ENCODE peak calls at places on chromosomes 3 and 15, in eight cellular contexts. T, R, Z, P, D, U, S and G are unnamed samples.

GRCh38 chr3:29668728-29669127 is 387.9 kb downstream of the RBMS3 start:
- DNase-seq in S (no peak), D (no peak), U (no peak), P (no peak), Z (no peak), T (no peak), R (no peak), G (no peak)

GRCh38 chr3:33879540-33879939 is 81.1 kb downstream of the PDCD6IP start:
- DNase-seq in D (no peak), P (no peak), T (no peak), Z (no peak), S (no peak), U (no peak), R (no peak), G (no peak)

GRCh38 chr3:188690932-188691331 is 480.8 kb upstream of the TPRG1 start:
- DNase-seq in U (no peak), P (no peak), Z (no peak), S (no peak), T (no peak), D (no peak), R (no peak), G (no peak)

GRCh38 chr3:138289701-138290100 is 40.0 kb downstream of the NME9 start:
- DNase-seq in Z (no peak), R (no peak), D (no peak), T (no peak), P (no peak), U (no peak), S (no peak), G (no peak)

GRCh38 chr3:158430448-158430847 is 140.5 kb upstream of the MLF1 start:
- DNase-seq in P (no peak), U (no peak), T (no peak), Z (no peak), R (no peak), S (no peak), D (no peak), G (no peak)

GRCh38 chr3:108035751-108036150 is 55.1 kb downstream of the CD47 start:
- DNase-seq in T (no peak), D (peak), U (no peak), Z (no peak), R (no peak), S (no peak), P (no peak), G (no peak)

GRCh38 chr15:43302155-43302554 is 28.2 kb downstream of the LCMT2 start:
- DNase-seq in P (no peak), S (no peak), R (no peak), T (no peak), D (no peak), Z (no peak), U (no peak), G (no peak)

GRCh38 chr15:42499888-42500609 is 4.6 kb downstream of the SNAP23 start:
- DNase-seq in D (no peak), P (no peak), R (no peak), T (no peak), Z (no peak), S (no peak), U (no peak), G (no peak)

GRCh38 chr3:63877737-63878393 is 14.2 kb downstream of the ATXN7 start:
- DNase-seq in D (no peak), P (no peak), S (peak), T (no peak), R (no peak), Z (no peak), U (peak), G (no peak)

GRCh38 chr3:49609815-49610214 is 55.5 kb downstream of the BSN start:
- DNase-seq in T (no peak), P (no peak), U (no peak), R (no peak), S (no peak), D (no peak), Z (no peak), G (no peak)

GRCh38 chr3:20317616-20318015 is 131.6 kb upstream of the SGO1 start:
- DNase-seq in T (no peak), S (no peak), R (no peak), U (no peak), P (no peak), D (no peak), Z (no peak), G (no peak)

GRCh38 chr3:101809178-101810022 is 30.4 kb downstream of the NXPE3 start:
- DNase-seq in R (no peak), Z (no peak), D (no peak), T (peak), P (no peak), U (peak), S (no peak), G (no peak)

GRCh38 chr3:172138792-172139507 is 99.6 kb downstream of the FNDC3B start:
- DNase-seq in U (peak), P (peak), R (peak), D (no peak), Z (peak), T (peak), S (no peak), G (no peak)

GRCh38 chr3:148889828-148890227 is 24.7 kb downstream of the CPA3 start:
- DNase-seq in T (no peak), Z (no peak), R (no peak), P (no peak), D (no peak), S (no peak), U (no peak), G (no peak)

GRCh38 chr3:160697628-160698382 is 20.8 kb downstream of the ARL14 start:
- DNase-seq in T (no peak), R (no peak), S (no peak), D (no peak), U (peak), Z (no peak), P (no peak), G (no peak)

GRCh38 chr15:53384417-53384816 is 375.0 kb downstream of the WDR72 start:
- DNase-seq in S (no peak), P (no peak), R (no peak), T (peak), U (no peak), D (no peak), Z (no peak), G (no peak)

GRCh38 chr15:73781038-73781925 is 28.1 kb upstream of the INSYN1 start:
- DNase-seq in U (peak), T (peak), R (no peak), D (no peak), Z (peak), P (no peak), S (no peak), G (no peak)

GRCh38 chr3:184694266-184694665 is 17.6 kb downstream of the MAGEF1 start:
- DNase-seq in S (no peak), D (no peak), U (no peak), T (no peak), Z (no peak), P (no peak), R (no peak), G (no peak)

GRCh38 chr3:88336894-88337293 is 187.1 kb downstream of the C3orf38 start:
- DNase-seq in S (no peak), T (no peak), P (no peak), D (no peak), U (no peak), Z (no peak), R (no peak), G (no peak)

GRCh38 chr3:55286695-55287094 is 200.4 kb downstream of the WNT5A start:
- DNase-seq in D (no peak), Z (no peak), S (no peak), U (peak), T (no peak), R (no peak), P (no peak), G (no peak)

GRCh38 chr3:10284496-10284895 is 8.3 kb downstream of the GHRL start:
- DNase-seq in Z (no peak), U (no peak), R (peak), D (no peak), S (no peak), T (no peak), P (no peak), G (no peak)

GRCh38 chr3:149402481-149402880 is 25.0 kb upstream of the TM4SF1 start:
- DNase-seq in P (no peak), Z (no peak), T (no peak), D (no peak), S (no peak), U (no peak), R (no peak), G (no peak)

GRCh38 chr3:42904076-42904475 is 1.9 kb upstream of the ZNF662 start:
- DNase-seq in R (no peak), T (no peak), P (no peak), D (no peak), S (no peak), Z (no peak), U (no peak), G (no peak)

GRCh38 chr3:42902257-42902656 is 3.7 kb upstream of the ZNF662 start:
- DNase-seq in D (no peak), S (no peak), P (no peak), Z (no peak), R (no peak), U (no peak), T (no peak), G (no peak)

GRCh38 chr3:42898896-42899675 is 6.9 kb upstream of the ZNF662 start:
- DNase-seq in D (no peak), T (no peak), Z (no peak), U (peak), S (no peak), P (no peak), R (no peak), G (no peak)

GRCh38 chr3:42900731-42901420 is 5.1 kb upstream of the ZNF662 start:
- DNase-seq in Z (no peak), U (peak), P (no peak), D (no peak), T (no peak), R (no peak), S (no peak), G (peak)

DNA sequence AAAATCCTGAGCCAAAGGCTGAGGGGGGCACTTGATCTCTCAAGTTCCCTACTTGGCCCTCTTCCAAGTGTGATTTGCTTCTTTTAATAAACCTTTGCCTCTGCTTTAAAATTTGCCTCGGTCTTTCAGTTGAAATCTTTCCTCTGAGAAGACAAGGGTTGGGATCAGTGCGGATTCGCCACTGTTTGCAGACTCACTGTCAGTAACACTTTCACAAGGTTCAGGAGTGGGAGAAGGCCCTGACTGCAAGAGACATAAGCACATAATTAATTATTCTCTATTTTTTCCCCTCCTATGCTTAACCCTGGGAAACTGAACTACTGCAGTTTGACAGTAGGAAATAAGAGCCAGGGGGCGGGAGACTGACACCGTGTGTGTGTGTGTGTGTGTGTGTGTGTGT is 5.7 kb upstream of the ZNF662 start:
- DNase-seq in T (no peak), Z (no peak), P (no peak), R (no peak), D (no peak), S (no peak), U (no peak), G (no peak)
- H3K27ac ChIP-seq in T (no peak), Z (no peak), P (no peak), R (no peak), D (no peak), S (no peak), U (no peak), G (peak)

GRCh38 chr15:67660446-67660845 is 117.9 kb downstream of the MAP2K5 start:
- DNase-seq in T (no peak), R (no peak), U (no peak), S (no peak), P (no peak), Z (no peak), D (no peak), G (no peak)

DNA sequence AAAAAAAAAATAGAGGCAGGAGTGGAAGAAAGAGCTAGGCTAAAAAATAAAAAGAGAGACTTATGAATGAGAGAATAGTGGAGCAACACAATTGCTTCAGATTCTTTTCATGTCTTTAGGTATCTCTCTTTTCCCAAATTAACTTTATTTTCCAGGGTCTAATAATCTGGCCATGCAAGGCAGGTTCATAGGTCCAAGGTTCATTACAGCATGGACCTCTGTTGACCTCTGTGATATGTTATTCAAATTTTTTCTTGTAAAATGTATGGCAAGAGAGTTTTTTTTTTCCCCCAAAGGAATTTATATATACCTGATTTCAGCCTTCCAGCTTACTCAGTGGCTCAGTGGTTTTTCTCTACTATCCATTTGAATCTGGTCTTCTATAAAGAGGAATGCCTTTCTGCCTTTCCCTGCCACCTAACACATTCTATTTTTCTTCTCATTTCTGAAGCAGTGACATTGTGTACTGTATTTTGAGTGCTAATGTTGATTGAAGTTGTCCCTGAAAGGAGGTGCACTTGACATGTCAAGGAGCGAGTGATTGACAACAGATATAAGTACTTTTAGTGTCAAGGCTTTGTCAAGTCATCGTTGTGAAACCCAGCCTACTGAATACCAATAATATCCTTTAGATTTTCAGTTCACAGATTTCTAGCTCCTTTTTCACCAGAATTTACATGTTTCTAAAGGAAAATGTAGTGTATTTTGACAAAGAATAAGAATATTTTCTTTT is 118.5 kb downstream of the MAP2K5 start:
- DNase-seq in P (no peak), R (no peak), D (no peak), S (no peak), T (no peak), U (no peak), Z (no peak), G (no peak)
- H3K27ac ChIP-seq in P (no peak), R (no peak), D (no peak), S (no peak), T (no peak), U (no peak), Z (no peak), G (no peak)

GRCh38 chr3:70979983-70980645 is 603.4 kb downstream of the FOXP1 start:
- DNase-seq in Z (no peak), U (no peak), P (no peak), D (no peak), R (no peak), T (no peak), S (no peak), G (no peak)
- H3K27ac ChIP-seq in Z (no peak), U (no peak), P (peak), D (no peak), R (peak), T (peak), S (no peak), G (no peak)

DNA sequence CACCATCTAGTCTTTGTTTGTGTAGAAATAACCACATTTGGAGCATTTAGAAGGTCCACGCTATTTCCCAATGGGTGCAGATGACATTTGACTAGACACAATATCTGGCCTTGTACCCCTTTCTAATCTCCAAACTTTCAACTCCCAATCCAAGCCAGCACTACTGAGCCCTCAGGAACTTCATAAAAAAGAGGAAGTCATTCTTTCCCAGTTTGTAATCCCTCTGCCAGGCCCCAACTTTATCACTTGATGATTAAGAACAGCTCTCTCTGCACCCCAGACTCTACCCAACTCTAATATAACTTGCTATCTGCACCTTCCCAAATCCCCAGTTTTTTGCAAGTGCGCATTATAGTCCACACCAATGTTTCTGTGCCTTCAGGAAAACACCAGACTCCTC is 170.2 kb downstream of the KCNMB2 start:
- DNase-seq in D (no peak), Z (no peak), T (no peak), P (no peak), U (no peak), S (no peak), R (no peak), G (no peak)
- H3K27ac ChIP-seq in D (no peak), Z (no peak), T (no peak), P (no peak), U (no peak), S (no peak), R (no peak), G (peak)

DNA sequence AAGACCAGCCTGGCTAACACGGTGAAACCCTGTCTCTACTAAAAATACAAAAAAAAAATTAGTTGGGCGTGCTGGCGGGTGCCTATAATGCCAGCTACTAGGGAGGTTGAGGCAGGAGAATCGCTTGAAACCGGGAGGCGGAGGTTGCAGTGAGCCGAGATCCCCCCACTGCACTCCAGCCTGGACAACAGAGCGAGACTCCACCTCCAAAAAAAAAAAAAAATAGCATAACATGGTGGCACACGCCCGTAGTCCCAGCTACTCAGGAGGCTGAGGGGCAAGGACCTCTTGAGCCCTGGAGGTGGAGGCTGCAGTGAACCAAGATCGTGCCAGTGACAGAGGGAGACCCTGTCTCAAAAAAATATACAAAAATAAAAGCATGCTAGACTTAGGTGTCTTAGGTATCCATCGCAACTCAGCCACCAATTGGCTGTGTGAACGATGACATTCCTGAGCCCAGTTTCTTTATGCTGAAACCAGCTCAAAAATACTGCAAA is 6.2 kb downstream of the PLCH1 start:
- DNase-seq in D (no peak), U (no peak), R (no peak), S (no peak), T (no peak), Z (no peak), P (no peak), G (no peak)
- H3K27ac ChIP-seq in D (no peak), U (no peak), R (no peak), S (no peak), T (peak), Z (peak), P (peak), G (no peak)